ENCODE peak calls at places on chromosomes 2 and 18, in four cellular contexts. L, P, V and Y are unnamed samples. For H3K4me1, the result is how much of the 10 kb centered on the place peaks cover.

GRCh38 chr2:2577366-2577765 is 246.3 kb upstream of the MYT1L start:
- DNase-seq in V (no peak), P (no peak), L (no peak), Y (no peak)

GRCh38 chr2:19409001-19409400 is 50.6 kb upstream of the OSR1 start:
- DNase-seq in V (no peak), P (no peak), L (peak), Y (no peak)

GRCh38 chr2:223896751-223897320 is 48.3 kb downstream of the WDFY1 start:
- DNase-seq in P (no peak), L (peak), V (no peak), Y (no peak)

GRCh38 chr2:46270384-46270783 is 26.8 kb upstream of the EPAS1 start:
- DNase-seq in L (no peak), V (no peak), P (no peak), Y (no peak)

GRCh38 chr2:128593518-128594272 is 275.0 kb upstream of the HS6ST1 start:
- DNase-seq in V (no peak), P (no peak), L (peak), Y (peak)

GRCh38 chr18:37254256-37254880 is 311.2 kb downstream of the CELF4 start:
- DNase-seq in P (no peak), L (no peak), V (no peak), Y (no peak)

GRCh38 chr2:241769819-241770184 is 6.8 kb upstream of the GAL3ST2 start:
- DNase-seq in P (no peak), L (no peak), V (no peak), Y (no peak)

GRCh38 chr18:57819671-57820460 is 16.8 kb upstream of the ATP8B1 start:
- DNase-seq in L (peak), P (peak), V (peak), Y (peak)

GRCh38 chr2:238389985-238390682 is 36.6 kb upstream of the ASB1 start:
- DNase-seq in P (no peak), L (no peak), V (no peak), Y (no peak)

GRCh38 chr2:239400000-239400831 is 604 bp downstream of the HDAC4 start:
- DNase-seq in L (peak), P (peak), V (no peak), Y (no peak)

GRCh38 chr2:239157269-239157668 is 243.6 kb downstream of the HDAC4 start:
- DNase-seq in L (no peak), P (no peak), V (peak), Y (no peak)

GRCh38 chr2:237159006-237159897 is 73.6 kb downstream of the COPS8 start:
- DNase-seq in P (no peak), V (no peak), L (no peak), Y (peak)

GRCh38 chr2:144244938-144245337 is 275.0 kb downstream of the ZEB2 start:
- DNase-seq in P (no peak), L (no peak), V (no peak), Y (no peak)

GRCh38 chr2:20452551-20452950 is 5.7 kb downstream of the RHOB start:
- DNase-seq in P (peak), V (peak), L (peak), Y (no peak)

GRCh38 chr2:238106698-238107524 is 6.8 kb downstream of the ESPNL start:
- DNase-seq in V (no peak), P (peak), L (no peak), Y (no peak)

GRCh38 chr2:103448416-103448815 is 686.6 kb downstream of the TMEM182 start:
- DNase-seq in L (no peak), V (no peak), P (no peak), Y (no peak)

GRCh38 chr2:242085941-242086621 is 216.6 kb downstream of the RTP5 start:
- DNase-seq in L (peak), P (peak), V (no peak), Y (peak)

GRCh38 chr2:72159211-72159610 is 11.5 kb upstream of the CYP26B1 start:
- DNase-seq in L (no peak), V (no peak), P (no peak), Y (peak)

GRCh38 chr18:23982154-23983071 is 32.1 kb upstream of the TTC39C start:
- DNase-seq in L (peak), V (peak), P (no peak), Y (peak)

GRCh38 chr2:235468978-235469694 is 24.7 kb upstream of the AGAP1 start:
- DNase-seq in P (no peak), L (peak), V (peak), Y (no peak)

GRCh38 chr2:143263045-143263625 is 133.9 kb downstream of the ARHGAP15 start:
- DNase-seq in V (no peak), L (no peak), P (no peak), Y (no peak)

GRCh38 chr2:71891719-71892118 is 255.9 kb downstream of the CYP26B1 start:
- DNase-seq in L (no peak), P (no peak), V (no peak), Y (no peak)

GRCh38 chr18:74375999-74376398 is 60.4 kb downstream of the C18orf63 start:
- DNase-seq in V (no peak), L (no peak), P (no peak), Y (no peak)

GRCh38 chr2:185318271-185318724 is 420.3 kb upstream of the FSIP2 start:
- DNase-seq in P (peak), V (no peak), L (no peak), Y (no peak)

GRCh38 chr2:239826376-239826775 is 198.8 kb downstream of the NDUFA10 start:
- DNase-seq in V (peak), P (no peak), L (no peak), Y (no peak)

GRCh38 chr2:60945341-60945740 is 64.0 kb downstream of the REL start:
- DNase-seq in V (no peak), L (no peak), P (no peak), Y (no peak)

GRCh38 chr2:173149491-173149890 is 73.8 kb downstream of the MAP3K20 start:
- DNase-seq in V (no peak), L (no peak), P (no peak), Y (no peak)

GRCh38 chr18:44758821-44759624 is 78.3 kb downstream of the SETBP1 start:
- DNase-seq in V (no peak), L (no peak), P (no peak), Y (no peak)

GRCh38 chr18:62952807-62953206 is 237.5 kb downstream of the PHLPP1 start:
- DNase-seq in L (no peak), V (no peak), P (no peak), Y (no peak)
- H3K4me1 ChIP-seq in L (under half), V (under half), P (under half), Y (under half)

DNA sequence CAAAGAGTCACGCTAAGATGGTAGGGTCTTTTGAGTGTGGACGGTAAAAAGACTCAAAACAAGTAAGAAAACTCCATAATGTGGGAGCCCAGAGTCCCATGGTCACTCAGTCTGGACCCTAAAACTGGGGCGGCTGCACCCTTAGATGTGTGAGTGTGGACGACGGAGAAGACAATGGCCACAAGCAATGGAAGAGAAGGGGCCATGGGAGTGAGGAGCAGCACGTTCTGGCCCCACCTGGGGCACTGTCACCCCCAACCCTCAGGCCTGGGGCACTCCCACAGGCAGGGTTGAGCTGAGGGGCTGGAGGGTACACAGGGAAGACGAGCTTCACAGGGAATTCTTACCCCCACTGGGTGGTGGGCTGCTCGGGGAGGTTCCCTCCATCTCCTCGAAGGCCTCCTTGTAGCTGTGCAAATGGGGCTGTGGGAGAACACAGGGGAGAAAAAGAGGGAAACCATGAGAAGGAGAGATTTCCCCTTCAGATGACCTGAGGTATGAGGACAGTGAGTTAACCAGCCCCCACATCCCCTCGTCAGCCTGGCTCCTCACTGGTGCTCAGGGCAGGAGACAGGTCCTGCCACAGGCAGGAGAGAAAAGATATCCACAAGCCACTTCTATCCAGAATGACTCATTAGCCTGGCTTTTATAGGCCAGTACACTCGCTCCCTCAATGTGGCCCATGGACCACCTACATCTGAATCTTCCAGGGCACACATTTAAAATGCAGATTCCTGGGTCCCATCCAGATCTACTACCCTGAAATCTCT is 167.9 kb downstream of the TNS1 start:
- DNase-seq in V (no peak), L (no peak), P (no peak), Y (no peak)
- TF ChIP-seq CTCF in V (no peak), L (no peak), P (no peak), Y (no peak)

DNA sequence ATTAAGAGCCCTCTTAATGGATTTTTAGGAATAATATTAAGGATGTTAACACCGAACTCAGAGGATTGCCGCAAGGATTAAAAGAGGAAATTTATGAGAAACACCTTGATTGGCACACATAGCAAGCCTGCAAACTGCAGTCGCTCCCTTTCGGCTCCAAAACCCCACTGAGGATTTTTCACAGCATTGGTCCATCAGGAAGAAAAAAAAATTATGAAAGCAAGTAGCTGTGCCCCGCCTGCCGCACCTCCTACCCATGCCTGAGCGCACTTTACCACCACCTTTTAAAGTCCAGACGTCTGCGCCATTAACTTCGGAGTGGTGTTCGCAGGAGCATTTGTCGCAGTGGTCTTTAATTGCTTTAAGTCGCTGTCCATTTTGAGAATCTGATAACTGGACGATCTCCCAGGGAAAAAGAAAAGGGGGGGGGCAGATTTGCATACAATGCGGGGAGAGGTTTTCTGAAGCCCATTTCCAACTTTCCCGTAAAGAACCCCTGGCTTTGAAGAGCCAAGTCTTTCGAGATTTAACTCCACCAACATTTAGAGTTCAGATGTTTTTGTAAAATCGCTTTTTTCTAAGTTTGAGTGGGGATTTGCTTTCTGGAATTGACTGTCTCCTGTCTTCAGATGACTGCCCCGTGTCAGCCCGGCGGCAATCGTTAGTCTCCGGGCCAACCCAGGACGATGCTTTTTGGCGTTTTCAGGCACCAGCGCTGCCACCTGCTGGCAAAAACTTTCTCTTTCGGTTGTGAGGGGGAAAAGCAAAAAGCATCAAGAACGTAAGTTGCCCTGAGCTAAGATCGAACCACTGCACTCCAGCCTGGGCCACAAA is 914 bp upstream of the TRABD2A start:
- DNase-seq in V (peak), P (peak), L (peak), Y (peak)
- H3K4me3 ChIP-seq in V (peak), P (peak), L (peak), Y (peak)

GRCh38 chr2:68425503-68425902 is 41.6 kb downstream of the FBXO48 start:
- DNase-seq in V (no peak), P (no peak), L (no peak), Y (no peak)
- H3K4me1 ChIP-seq in V (under half), P (under half), L (under half), Y (under half)

GRCh38 chr2:217142649-217143266 is 282.9 kb upstream of the TNP1 start:
- DNase-seq in V (no peak), P (peak), L (peak), Y (no peak)
- TF ChIP-seq CTCF in V (peak), P (peak), L (peak), Y (peak)

GRCh38 chr2:219434718-219435525 is at the start of gene SPEG:
- DNase-seq in L (peak), V (peak), P (no peak), Y (no peak)
- H3K4me3 ChIP-seq in L (peak), V (peak), P (no peak), Y (peak)

GRCh38 chr2:11831415-11831814 is 85.0 kb downstream of the LPIN1 start:
- DNase-seq in L (no peak), V (no peak), P (no peak), Y (no peak)
- H3K4me1 ChIP-seq in L (under half), V (under half), P (half or more), Y (under half)

GRCh38 chr2:233129351-233129978 is 69.3 kb downstream of the INPP5D start:
- DNase-seq in P (no peak), L (peak), V (no peak), Y (no peak)
- TF ChIP-seq CTCF in P (peak), L (peak), V (no peak), Y (no peak)